ENCODE peak calls at places on chromosomes 12 and 14, in seven cellular contexts. J is heart left ventricle; H is brain microvascular endothelial cell; L is EL; W is activated CD4-positive, alpha-beta T cell treated with anti-CD3 and anti-CD28 coated beads, Interleukin-2, amount 50 U/mL, for 48 hours; B is T-cell; Q is cerebellar cortex. C is an unnamed sample.

GRCh38 chr14:69845787-69846186 is 33.4 kb upstream of the SMOC1 start:
- DNase-seq in J (no peak), H (no peak), L (no peak), W (no peak), B (no peak), Q (peak), C (no peak)

GRCh38 chr12:67929373-67929772 is 59.9 kb upstream of the IFNG-AS1 start:
- DNase-seq in J (no peak), H (no peak), L (no peak), W (no peak), B (no peak), Q (no peak), C (no peak)

GRCh38 chr14:91899213-91899612 is 31.9 kb upstream of the TC2N start:
- DNase-seq in J (no peak), H (no peak), L (no peak), W (no peak), B (no peak), Q (no peak), C (no peak)

GRCh38 chr12:68406134-68406576 is 74.0 kb upstream of the MDM1 start:
- DNase-seq in J (peak), H (peak), L (peak), W (no peak), B (no peak), Q (peak), C (no peak)

GRCh38 chr14:100524933-100525243 is 62.3 kb downstream of the BEGAIN start:
- DNase-seq in J (no peak), H (peak), L (no peak), W (peak), B (no peak), Q (peak), C (peak)

GRCh38 chr12:2011641-2012607 is 7.7 kb upstream of the DCP1B start:
- DNase-seq in J (no peak), H (no peak), L (no peak), W (no peak), B (no peak), Q (no peak), C (no peak)

GRCh38 chr12:85825751-85826150 is 10.5 kb downstream of the RASSF9 start:
- DNase-seq in J (no peak), H (no peak), L (no peak), W (no peak), B (no peak), Q (peak), C (no peak)

GRCh38 chr14:93173943-93174395 is 10.7 kb downstream of the MOAP1 start:
- DNase-seq in J (no peak), H (peak), L (no peak), W (no peak), B (no peak), Q (no peak), C (no peak)

GRCh38 chr12:112122823-112123690 is 2.3 kb upstream of the TRAFD1 start:
- DNase-seq in J (no peak), H (peak), L (peak), W (no peak), B (no peak), Q (no peak), C (no peak)

GRCh38 chr14:60561845-60562746 is 53.1 kb downstream of the SIX6 start:
- DNase-seq in J (peak), H (peak), L (peak), W (peak), B (no peak), Q (peak), C (peak)

GRCh38 chr12:38138225-38139221 is 178.1 kb upstream of the ALG10B start:
- DNase-seq in J (peak), H (peak), L (peak), W (peak), B (peak), Q (peak), C (peak)

GRCh38 chr12:54984602-54985376 is at the start of gene TESPA1:
- DNase-seq in J (peak), H (no peak), L (no peak), W (peak), B (peak), Q (no peak), C (peak)

GRCh38 chr12:51377099-51377984 is 13.9 kb downstream of the GALNT6 start:
- DNase-seq in J (no peak), H (no peak), L (no peak), W (no peak), B (no peak), Q (no peak), C (no peak)

GRCh38 chr12:93707836-93708235 is 30.7 kb downstream of the CRADD start:
- DNase-seq in J (no peak), H (peak), L (peak), W (no peak), B (no peak), Q (no peak), C (no peak)

GRCh38 chr12:93704122-93704521 is 26.9 kb downstream of the CRADD start:
- DNase-seq in J (no peak), H (no peak), L (no peak), W (no peak), B (no peak), Q (no peak), C (no peak)

GRCh38 chr12:13839937-13840336 is 141.5 kb downstream of the GRIN2B start:
- DNase-seq in J (no peak), H (no peak), L (no peak), W (no peak), B (no peak), Q (no peak), C (no peak)

GRCh38 chr12:6538420-6539275 is 4.3 kb downstream of the GAPDH start:
- DNase-seq in J (no peak), H (no peak), L (peak), W (peak), B (no peak), Q (peak), C (peak)

GRCh38 chr12:131852551-131853299 is 24.5 kb downstream of the MMP17 start:
- DNase-seq in J (no peak), H (no peak), L (peak), W (no peak), B (no peak), Q (peak), C (no peak)

GRCh38 chr12:108457006-108457733 is 57.9 kb upstream of the FICD start:
- DNase-seq in J (peak), H (peak), L (peak), W (no peak), B (no peak), Q (peak), C (no peak)

GRCh38 chr14:93655078-93655750 is 133.1 kb downstream of the PRIMA1 start:
- DNase-seq in J (no peak), H (peak), L (peak), W (no peak), B (no peak), Q (peak), C (no peak)

GRCh38 chr12:27782481-27782880 is 2.4 kb upstream of the MANSC4 start:
- DNase-seq in J (no peak), H (no peak), L (peak), W (no peak), B (no peak), Q (no peak), C (no peak)

GRCh38 chr12:91370086-91370868 is 187.7 kb upstream of the DCN start:
- DNase-seq in J (no peak), H (no peak), L (no peak), W (no peak), B (no peak), Q (no peak), C (no peak)

GRCh38 chr12:114407566-114408411 is 1.8 kb upstream of the TBX5 start:
- DNase-seq in J (no peak), H (no peak), L (peak), W (no peak), B (no peak), Q (no peak), C (no peak)

GRCh38 chr14:44777567-44777966 is 184.2 kb downstream of the KLHL28 start:
- DNase-seq in J (no peak), H (no peak), L (no peak), W (no peak), B (no peak), Q (no peak), C (no peak)

GRCh38 chr12:93521225-93521854 is 51.1 kb upstream of the SOCS2 start:
- DNase-seq in J (peak), H (no peak), L (peak), W (no peak), B (no peak), Q (no peak), C (no peak)

GRCh38 chr12:27336254-27336653 is 3.6 kb downstream of the BMAL2 start:
- DNase-seq in J (no peak), H (no peak), L (no peak), W (no peak), B (no peak), Q (no peak), C (no peak)

GRCh38 chr12:27272375-27273028 is 28.4 kb downstream of the STK38L start:
- DNase-seq in J (no peak), H (no peak), L (no peak), W (no peak), B (no peak), Q (no peak), C (no peak)

GRCh38 chr12:130787445-130788410 is 51.3 kb downstream of the STX2 start:
- DNase-seq in J (no peak), H (peak), L (no peak), W (no peak), B (no peak), Q (no peak), C (no peak)

GRCh38 chr12:109764123-109764522 is 50.5 kb downstream of the FAM222A start:
- DNase-seq in J (no peak), H (no peak), L (no peak), W (no peak), B (no peak), Q (no peak), C (no peak)

GRCh38 chr12:94140556-94140955 is 7.8 kb upstream of the PLXNC1 start:
- DNase-seq in J (no peak), H (no peak), L (peak), W (peak), B (peak), Q (no peak), C (peak)

GRCh38 chr12:14239935-14240872 is 125.3 kb upstream of the ATF7IP start:
- DNase-seq in J (no peak), H (no peak), L (peak), W (no peak), B (no peak), Q (no peak), C (peak)

GRCh38 chr14:61257469-61258057 is 23.6 kb downstream of the TMEM30B start:
- DNase-seq in J (no peak), H (no peak), L (no peak), W (no peak), B (no peak), Q (no peak), C (no peak)